ENCODE peak calls at places on chromosomes 16 and 17, in four cellular contexts. L is left cardiac atrium; E is stimulated activated CD8-positive, alpha-beta memory T cell treated with anti-CD3 and anti-CD28 coated beads, Interleukin-15, amount 100 ng/mL, for 1 hour; A is skeletal muscle cell. O is an unnamed sample.

GRCh38 chr16:50276801-50277560 is 10.6 kb downstream of the ADCY7 start:
- DNase-seq in E (no peak), A (no peak), L (no peak), O (no peak)

GRCh38 chr16:15714393-15715172 is 64.5 kb downstream of the NDE1 start:
- DNase-seq in A (no peak), L (no peak), E (no peak), O (no peak)

GRCh38 chr16:57867000-57867561 is 64.8 kb upstream of the KIFC3 start:
- DNase-seq in A (no peak), E (no peak), L (no peak), O (no peak)

GRCh38 chr16:4113358-4114256 is 2.6 kb downstream of the ADCY9 start:
- DNase-seq in A (no peak), L (no peak), E (no peak), O (no peak)

GRCh38 chr17:59505610-59506276 is 59.7 kb upstream of the DHX40 start:
- DNase-seq in A (no peak), E (no peak), L (no peak), O (no peak)

GRCh38 chr17:79036609-79037008 is 12.6 kb downstream of the C1QTNF1 start:
- DNase-seq in L (no peak), A (peak; percentile 79), E (no peak), O (no peak)

GRCh38 chr16:23479138-23479537 is 26.1 kb upstream of the COG7 start:
- DNase-seq in A (no peak), E (no peak), L (no peak), O (no peak)

GRCh38 chr17:20315321-20315720 is 152.0 kb downstream of the LGALS9B start:
- DNase-seq in A (no peak), E (no peak), L (no peak), O (no peak)

GRCh38 chr16:89395150-89396142 is 94.9 kb downstream of the ANKRD11 start:
- DNase-seq in A (peak; percentile 95), E (no peak), L (peak; percentile 90), O (no peak)

GRCh38 chr17:76586741-76587487 is 1.3 kb upstream of the ST6GALNAC2 start:
- DNase-seq in L (no peak), E (no peak), A (no peak), O (no peak)

GRCh38 chr16:79653337-79654000 is 52.9 kb upstream of the MAF start:
- DNase-seq in L (peak; percentile 48), E (no peak), A (no peak), O (no peak)

GRCh38 chr17:54559883-54560282 is 340.8 kb upstream of the TOM1L1 start:
- DNase-seq in A (no peak), L (no peak), E (no peak), O (no peak)

GRCh38 chr16:3487521-3488410 is 7.5 kb downstream of the C16orf90 start:
- DNase-seq in L (no peak), A (no peak), E (no peak), O (no peak)

GRCh38 chr16:75244844-75245758 is 6.3 kb downstream of the BCAR1 start:
- DNase-seq in E (no peak), A (peak; percentile 93), L (peak; percentile 89), O (no peak)

GRCh38 chr17:57834146-57834741 is 15.6 kb downstream of the MRPS23 start:
- DNase-seq in A (no peak), L (peak; percentile 68), E (no peak), O (no peak)

GRCh38 chr16:12903325-12904040 is 2.1 kb downstream of the SHISA9 start:
- DNase-seq in E (no peak), A (no peak), L (no peak), O (no peak)

GRCh38 chr17:48997103-48997826 is at the start of gene IGF2BP1:
- DNase-seq in L (no peak), A (no peak), E (no peak), O (no peak)